ENCODE peak calls at places on chromosomes 6 and 20, in five cellular contexts. One of them, this sample, is unnamed.

GRCh38 chr6:20509211-20509610 is 25.0 kb upstream of the CDKAL1 start:
- DNase-seq in WERI-Rb-1: no peak
- DNase-seq in neural crest cell: no peak
- DNase-seq in LNCaP clone FGC: no peak
- DNase-seq in B cell: no peak
- DNase-seq in this sample: no peak

GRCh38 chr6:67501738-67502137 is 1133.3 kb upstream of the ADGRB3 start:
- DNase-seq in B cell: no peak
- DNase-seq in WERI-Rb-1: no peak
- DNase-seq in LNCaP clone FGC: no peak
- DNase-seq in neural crest cell: no peak
- DNase-seq in this sample: no peak

GRCh38 chr6:136775548-136775947 is 16.7 kb downstream of the MAP3K5 start:
- DNase-seq in neural crest cell: no peak
- DNase-seq in WERI-Rb-1: no peak
- DNase-seq in LNCaP clone FGC: no peak
- DNase-seq in B cell: no peak
- DNase-seq in this sample: no peak

GRCh38 chr6:42185597-42185996 is 9.2 kb downstream of the GUCA1B start:
- DNase-seq in WERI-Rb-1: peak
- DNase-seq in LNCaP clone FGC: no peak
- DNase-seq in neural crest cell: no peak
- DNase-seq in B cell: no peak
- DNase-seq in this sample: no peak

GRCh38 chr6:143513410-143513809 is 1.9 kb upstream of the FUCA2 start:
- DNase-seq in WERI-Rb-1: peak
- DNase-seq in neural crest cell: no peak
- DNase-seq in B cell: peak
- DNase-seq in LNCaP clone FGC: no peak
- DNase-seq in this sample: peak

GRCh38 chr6:87473419-87473903 is 687 bp downstream of the SLC35A1 start:
- DNase-seq in B cell: no peak
- DNase-seq in WERI-Rb-1: no peak
- DNase-seq in LNCaP clone FGC: no peak
- DNase-seq in neural crest cell: no peak
- DNase-seq in this sample: no peak

GRCh38 chr6:145815351-145815772 is 767 bp upstream of the FBXO30 start:
- DNase-seq in B cell: no peak
- DNase-seq in neural crest cell: no peak
- DNase-seq in LNCaP clone FGC: no peak
- DNase-seq in WERI-Rb-1: peak
- DNase-seq in this sample: peak

GRCh38 chr6:105453968-105454367 is 51.1 kb upstream of the PREP start:
- DNase-seq in LNCaP clone FGC: no peak
- DNase-seq in WERI-Rb-1: no peak
- DNase-seq in B cell: no peak
- DNase-seq in neural crest cell: no peak
- DNase-seq in this sample: no peak

GRCh38 chr20:57672164-57672563 is 37.7 kb downstream of the PMEPA1 start:
- DNase-seq in LNCaP clone FGC: no peak
- DNase-seq in B cell: peak
- DNase-seq in WERI-Rb-1: no peak
- DNase-seq in neural crest cell: peak
- DNase-seq in this sample: no peak

GRCh38 chr20:33234050-33234449 is 1.7 kb upstream of the BPIFA1 start:
- DNase-seq in WERI-Rb-1: no peak
- DNase-seq in LNCaP clone FGC: no peak
- DNase-seq in neural crest cell: no peak
- DNase-seq in B cell: no peak
- DNase-seq in this sample: no peak

GRCh38 chr6:27768556-27768955 is 143.6 kb downstream of the OR2B2 start:
- DNase-seq in B cell: no peak
- DNase-seq in WERI-Rb-1: no peak
- DNase-seq in LNCaP clone FGC: no peak
- DNase-seq in neural crest cell: no peak
- DNase-seq in this sample: no peak

GRCh38 chr20:32535316-32535952 is 49.7 kb downstream of the NOL4L start:
- DNase-seq in neural crest cell: no peak
- DNase-seq in LNCaP clone FGC: no peak
- DNase-seq in B cell: no peak
- DNase-seq in WERI-Rb-1: peak
- DNase-seq in this sample: no peak

GRCh38 chr6:69705954-69706353 is 90.9 kb downstream of the LMBRD1 start:
- DNase-seq in WERI-Rb-1: peak
- DNase-seq in B cell: no peak
- DNase-seq in neural crest cell: no peak
- DNase-seq in LNCaP clone FGC: no peak
- DNase-seq in this sample: no peak

GRCh38 chr6:34908194-34908593 is 19.1 kb downstream of the ANKS1A start:
- DNase-seq in LNCaP clone FGC: no peak
- DNase-seq in neural crest cell: no peak
- DNase-seq in WERI-Rb-1: no peak
- DNase-seq in B cell: no peak
- DNase-seq in this sample: no peak
- TF ChIP-seq CTCF in LNCaP clone FGC: no peak
- TF ChIP-seq CTCF in neural crest cell: no peak
- TF ChIP-seq CTCF in WERI-Rb-1: peak
- TF ChIP-seq CTCF in B cell: no peak
- TF ChIP-seq CTCF in this sample: no peak

GRCh38 chr6:154276810-154277577 is 79.6 kb downstream of the IPCEF1 start:
- DNase-seq in LNCaP clone FGC: no peak
- DNase-seq in B cell: no peak
- DNase-seq in neural crest cell: no peak
- DNase-seq in WERI-Rb-1: no peak
- DNase-seq in this sample: peak

GRCh38 chr6:154274175-154274574 is 82.4 kb downstream of the IPCEF1 start:
- DNase-seq in neural crest cell: no peak
- DNase-seq in WERI-Rb-1: no peak
- DNase-seq in B cell: no peak
- DNase-seq in LNCaP clone FGC: no peak
- DNase-seq in this sample: no peak

DNA sequence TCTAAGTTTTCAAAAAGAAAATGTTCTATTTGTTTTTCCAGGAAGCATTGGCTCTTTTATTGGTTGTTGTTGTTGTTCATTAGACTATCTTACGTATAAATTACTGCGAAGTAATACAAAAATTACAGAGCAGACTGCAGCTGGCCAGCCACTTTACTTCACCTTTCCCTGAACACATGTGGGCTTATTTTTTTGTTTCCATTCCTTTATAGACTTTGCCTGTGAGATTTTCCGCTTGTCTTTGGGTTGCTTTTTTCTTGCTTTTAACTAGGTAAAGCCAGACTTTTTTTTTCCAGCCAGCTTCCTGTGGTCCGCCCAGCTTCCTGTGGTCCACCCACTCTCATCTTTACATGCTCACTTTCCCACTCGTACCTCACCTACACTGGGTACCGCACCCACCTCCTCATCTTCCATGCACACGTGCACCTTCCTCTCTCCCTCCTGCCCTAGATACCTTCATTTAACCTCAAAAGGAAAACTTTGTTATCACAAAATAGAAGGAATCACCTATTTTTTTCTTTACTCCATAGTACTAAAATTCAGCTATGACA is 79.0 kb downstream of the IPCEF1 start:
- DNase-seq in LNCaP clone FGC: no peak
- DNase-seq in WERI-Rb-1: no peak
- DNase-seq in B cell: no peak
- DNase-seq in neural crest cell: no peak
- DNase-seq in this sample: no peak
- TF ChIP-seq CTCF in LNCaP clone FGC: no peak
- TF ChIP-seq CTCF in WERI-Rb-1: no peak
- TF ChIP-seq CTCF in B cell: peak
- TF ChIP-seq CTCF in neural crest cell: no peak
- TF ChIP-seq CTCF in this sample: no peak

GRCh38 chr6:35415065-35415880 is 36.9 kb upstream of the FANCE start:
- DNase-seq in neural crest cell: peak
- DNase-seq in WERI-Rb-1: peak
- DNase-seq in B cell: no peak
- DNase-seq in LNCaP clone FGC: peak
- DNase-seq in this sample: no peak

GRCh38 chr6:35413911-35414310 is 38.2 kb upstream of the FANCE start:
- DNase-seq in neural crest cell: no peak
- DNase-seq in LNCaP clone FGC: no peak
- DNase-seq in WERI-Rb-1: no peak
- DNase-seq in B cell: no peak
- DNase-seq in this sample: no peak

GRCh38 chr6:35417979-35418661 is 34.0 kb upstream of the FANCE start:
- DNase-seq in WERI-Rb-1: no peak
- DNase-seq in LNCaP clone FGC: no peak
- DNase-seq in neural crest cell: no peak
- DNase-seq in B cell: no peak
- DNase-seq in this sample: no peak

GRCh38 chr6:35419961-35420360 is 32.2 kb upstream of the FANCE start:
- DNase-seq in WERI-Rb-1: no peak
- DNase-seq in B cell: no peak
- DNase-seq in LNCaP clone FGC: no peak
- DNase-seq in neural crest cell: no peak
- DNase-seq in this sample: no peak

GRCh38 chr6:35419431-35419830 is 32.7 kb upstream of the FANCE start:
- DNase-seq in B cell: no peak
- DNase-seq in LNCaP clone FGC: no peak
- DNase-seq in neural crest cell: no peak
- DNase-seq in WERI-Rb-1: peak
- DNase-seq in this sample: no peak
- TF ChIP-seq CTCF in B cell: no peak
- TF ChIP-seq CTCF in LNCaP clone FGC: no peak
- TF ChIP-seq CTCF in neural crest cell: peak
- TF ChIP-seq CTCF in WERI-Rb-1: peak
- TF ChIP-seq CTCF in this sample: no peak

DNA sequence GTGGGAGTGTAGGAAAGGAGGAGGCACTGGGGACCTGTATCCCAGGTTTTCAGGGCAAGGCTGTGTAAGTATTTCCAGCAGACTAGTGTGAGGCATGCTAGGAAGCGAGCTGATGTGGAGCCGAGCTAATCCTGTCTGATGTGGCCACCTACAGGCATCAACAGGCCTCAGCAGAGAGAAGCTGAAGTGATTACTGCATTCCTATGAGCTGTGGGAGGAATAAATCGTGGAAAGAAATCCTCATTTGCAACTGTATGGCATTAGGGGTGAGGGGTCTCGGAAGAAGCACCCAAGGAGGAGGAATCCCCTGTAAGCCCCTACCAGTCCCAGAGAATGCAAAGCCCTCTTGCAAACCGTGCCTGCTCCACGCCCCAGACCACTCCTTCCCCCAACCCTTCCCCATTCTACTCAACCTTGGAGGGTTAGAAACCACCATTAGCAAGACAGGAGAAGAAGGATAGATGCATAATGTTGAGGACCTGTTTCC is 41.6 kb downstream of the C6orf15 start:
- DNase-seq in neural crest cell: peak
- DNase-seq in WERI-Rb-1: peak
- DNase-seq in LNCaP clone FGC: no peak
- DNase-seq in B cell: no peak
- DNase-seq in this sample: no peak
- TF ChIP-seq CTCF in neural crest cell: peak
- TF ChIP-seq CTCF in WERI-Rb-1: peak
- TF ChIP-seq CTCF in LNCaP clone FGC: peak
- TF ChIP-seq CTCF in B cell: no peak
- TF ChIP-seq CTCF in this sample: peak

DNA sequence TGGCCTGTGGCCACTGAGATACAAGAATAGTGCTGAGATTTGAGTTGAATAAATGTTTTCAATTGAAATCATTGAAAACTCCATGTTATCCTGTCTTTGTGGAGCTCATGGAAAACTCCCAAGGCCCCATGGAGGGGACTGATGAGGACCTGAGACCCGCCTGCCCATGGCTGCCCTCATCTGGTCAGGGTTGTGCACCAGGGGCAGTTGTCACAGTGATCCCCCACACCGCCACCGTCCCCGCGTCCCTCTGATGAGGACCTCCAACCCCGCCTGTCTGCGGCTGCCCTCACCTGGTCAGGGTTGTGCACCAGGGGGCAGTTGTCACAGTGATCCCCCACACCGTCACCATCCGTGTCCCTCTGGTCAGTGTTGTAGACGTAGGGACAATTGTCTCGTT is 27.8 kb downstream of the THBS2 start:
- DNase-seq in neural crest cell: no peak
- DNase-seq in WERI-Rb-1: no peak
- DNase-seq in B cell: no peak
- DNase-seq in LNCaP clone FGC: no peak
- DNase-seq in this sample: no peak
- TF ChIP-seq CTCF in neural crest cell: no peak
- TF ChIP-seq CTCF in WERI-Rb-1: no peak
- TF ChIP-seq CTCF in B cell: no peak
- TF ChIP-seq CTCF in LNCaP clone FGC: no peak
- TF ChIP-seq CTCF in this sample: no peak

DNA sequence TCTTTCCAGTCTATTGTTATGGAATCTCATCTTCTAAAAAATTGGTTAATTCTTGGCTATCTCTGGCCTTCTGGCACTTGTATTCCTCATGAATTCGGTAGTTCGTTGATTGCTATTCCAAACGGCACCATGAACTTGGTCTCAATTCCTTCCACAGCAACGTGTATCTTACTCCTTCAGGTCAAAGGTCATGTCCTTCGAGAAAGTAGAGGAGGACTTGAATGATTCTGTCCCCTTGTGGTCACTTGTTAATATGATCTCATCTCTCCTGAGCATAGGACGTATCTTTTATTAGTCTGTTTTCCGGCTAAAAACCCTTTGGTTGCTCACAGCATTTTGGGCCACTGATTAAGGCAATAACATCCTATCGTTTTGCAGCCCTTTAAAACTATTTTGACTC is 9.4 kb downstream of the TLDC2 start:
- DNase-seq in LNCaP clone FGC: no peak
- DNase-seq in B cell: no peak
- DNase-seq in neural crest cell: no peak
- DNase-seq in WERI-Rb-1: no peak
- DNase-seq in this sample: no peak
- TF ChIP-seq CTCF in LNCaP clone FGC: no peak
- TF ChIP-seq CTCF in B cell: no peak
- TF ChIP-seq CTCF in neural crest cell: peak
- TF ChIP-seq CTCF in WERI-Rb-1: peak
- TF ChIP-seq CTCF in this sample: no peak

DNA sequence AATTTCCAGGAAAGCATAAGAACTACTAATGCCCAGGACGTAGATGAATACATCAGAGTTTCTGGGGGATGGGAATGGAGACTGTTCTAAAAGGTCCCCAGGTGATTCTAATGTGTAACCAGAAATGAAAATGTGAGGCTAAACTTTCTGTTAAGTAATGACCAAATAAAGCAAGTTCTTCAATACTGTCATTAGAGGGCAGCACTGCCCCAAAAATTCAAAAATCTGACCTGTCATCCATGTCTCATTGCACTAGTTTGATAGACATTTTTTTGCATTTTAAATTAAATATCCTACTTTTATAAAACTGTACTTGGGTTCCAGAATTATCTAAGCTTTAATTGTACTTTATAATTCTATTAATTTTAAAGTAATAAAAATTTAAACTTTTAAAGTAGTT is 94.9 kb downstream of the RFX6 start:
- DNase-seq in LNCaP clone FGC: peak
- DNase-seq in B cell: no peak
- DNase-seq in WERI-Rb-1: peak
- DNase-seq in neural crest cell: peak
- DNase-seq in this sample: peak
- TF ChIP-seq CTCF in LNCaP clone FGC: peak
- TF ChIP-seq CTCF in B cell: peak
- TF ChIP-seq CTCF in WERI-Rb-1: peak
- TF ChIP-seq CTCF in neural crest cell: peak
- TF ChIP-seq CTCF in this sample: peak